ENCODE peak calls at places on chromosomes 6 and 20, in four cellular contexts. T is IMR-90, S is mesenchymal stem cell, A is mesendoderm. Z is an unnamed sample. For H3K27me3, the result is how much of the 10 kb centered on the place peaks cover.

GRCh38 chr20:56628015-56628872 is 862 bp upstream of the TFAP2C start:
- DNase-seq in T (no peak), S (peak), A (peak), Z (peak)

GRCh38 chr6:147207851-147208754 is 3.9 kb downstream of the STXBP5 start:
- DNase-seq in T (peak), S (no peak), A (no peak), Z (no peak)

GRCh38 chr20:62032606-62033368 is 32.9 kb downstream of the TAF4 start:
- DNase-seq in T (no peak), S (no peak), A (no peak), Z (no peak)

GRCh38 chr20:46557231-46557956 is 6.9 kb upstream of the OCSTAMP start:
- DNase-seq in S (no peak), A (no peak), T (peak), Z (no peak)

GRCh38 chr20:33635341-33635740 is 26.8 kb upstream of the C20orf144 start:
- DNase-seq in A (no peak), S (no peak), T (no peak), Z (no peak)

GRCh38 chr6:159169557-159170332 is 545 bp downstream of the FNDC1 start:
- DNase-seq in S (peak), A (peak), T (peak), Z (no peak)

GRCh38 chr6:8446391-8446790 is 11.0 kb upstream of the SLC35B3 start:
- DNase-seq in S (no peak), T (no peak), A (peak), Z (no peak)

GRCh38 chr20:58829531-58829941 is 21.2 kb downstream of the GNAS-AS1 start:
- DNase-seq in A (no peak), S (no peak), T (peak), Z (no peak)

GRCh38 chr6:137541531-137541930 is 47.3 kb upstream of the OLIG3 start:
- DNase-seq in A (no peak), T (no peak), S (no peak), Z (no peak)

GRCh38 chr6:168650686-168651085 is 209.7 kb downstream of the SMOC2 start:
- DNase-seq in T (no peak), A (no peak), S (no peak), Z (no peak)

DNA sequence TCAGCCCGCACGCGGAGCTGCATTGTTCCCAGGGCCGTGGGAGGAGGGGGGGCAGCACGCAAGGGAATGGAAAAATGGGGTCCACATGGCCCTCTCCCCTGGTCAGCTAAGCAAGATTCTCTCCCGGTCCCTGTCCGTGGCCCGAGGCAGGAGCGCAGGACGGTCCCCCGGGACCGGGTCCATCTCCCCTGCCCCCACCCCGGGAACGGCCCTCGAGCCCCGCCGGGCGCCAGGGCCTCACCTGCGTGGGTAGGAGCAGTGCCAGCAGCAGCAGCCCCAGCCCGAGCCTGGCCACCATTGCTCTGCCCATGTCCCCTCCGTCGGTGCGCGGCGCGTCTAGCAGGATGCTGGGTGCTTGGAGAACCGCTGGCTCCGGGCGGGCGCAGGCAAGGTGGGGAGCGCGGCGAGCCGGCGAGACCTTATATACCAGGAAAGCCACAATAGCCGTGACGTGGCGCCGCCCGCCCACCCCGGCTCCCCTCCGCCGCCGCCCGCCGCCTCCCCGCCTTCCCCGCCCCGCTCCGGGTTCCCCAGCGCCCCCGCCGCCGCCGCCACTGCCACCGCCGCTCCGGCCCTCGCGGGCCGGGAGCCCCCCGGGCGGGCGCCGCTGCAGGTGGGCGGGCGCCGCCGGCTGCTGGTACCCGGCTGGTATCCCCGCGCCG is at the start of gene CD24:
- DNase-seq in S (peak), T (no peak), A (peak), Z (peak)
- H2BK120ac ChIP-seq in S (no peak), T (no peak), A (peak), Z (peak)

GRCh38 chr20:63032861-63033634 is 26.3 kb upstream of the BHLHE23 start:
- DNase-seq in A (peak), T (no peak), S (no peak), Z (no peak)
- H2BK5ac ChIP-seq in A (no peak), T (no peak), S (no peak), Z (no peak)

GRCh38 chr20:63254237-63254535 is at the start of gene NKAIN4:
- DNase-seq in A (no peak), T (no peak), S (no peak), Z (no peak)
- H3K27me3 ChIP-seq in A (under half), T (half or more), S (half or more), Z (under half)

GRCh38 chr20:37414133-37414532 is 68.2 kb downstream of the SRC start:
- DNase-seq in A (no peak), S (no peak), T (no peak), Z (no peak)
- H2BK120ac ChIP-seq in A (no peak), S (no peak), T (no peak), Z (no peak)

DNA sequence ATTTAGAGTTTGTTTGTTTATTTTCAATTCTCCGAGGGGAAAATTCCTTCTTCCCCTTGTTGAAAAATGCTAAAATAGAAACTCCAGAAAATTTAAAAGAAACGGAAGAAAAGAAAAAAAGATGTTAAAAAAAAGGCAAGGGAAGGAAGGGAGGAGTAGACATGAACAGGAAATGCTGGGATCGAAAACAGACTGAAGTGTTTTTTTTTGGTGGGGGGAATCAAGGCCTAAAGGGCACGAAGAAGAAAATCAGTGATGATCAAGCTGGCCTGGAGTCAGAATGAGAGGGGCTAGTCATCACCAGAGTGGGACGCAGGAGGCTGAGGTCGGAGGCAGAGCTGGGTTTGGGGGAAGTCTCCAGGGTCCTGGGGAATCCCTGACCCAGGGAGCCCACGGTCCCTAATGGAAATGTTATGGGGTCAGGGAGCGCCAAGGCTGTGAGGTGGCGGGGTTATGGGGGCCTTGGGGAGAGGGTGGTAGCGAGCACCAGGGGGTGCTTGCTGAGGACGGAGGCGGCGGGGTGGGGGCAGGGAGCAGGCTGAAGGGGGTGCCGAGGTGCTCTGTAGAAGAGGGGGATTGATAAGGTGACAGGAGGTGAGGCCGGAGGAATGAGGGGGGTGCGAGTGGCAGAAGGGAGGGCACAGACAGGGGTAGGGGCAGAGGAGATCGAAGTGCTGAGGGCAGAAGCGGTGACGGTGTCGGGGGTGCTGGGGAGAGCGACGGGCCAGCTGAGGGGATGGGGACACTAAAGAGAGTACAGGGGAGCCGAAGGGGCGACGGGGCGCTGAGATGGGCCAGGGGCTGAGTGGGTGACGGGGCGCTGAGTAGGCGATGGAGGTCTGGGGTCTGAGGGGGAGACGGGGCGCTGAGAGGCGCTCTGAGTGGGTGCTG is 717 bp downstream of the ZNFX1 start:
- DNase-seq in A (peak), T (no peak), S (peak), Z (no peak)
- H2BK5ac ChIP-seq in A (peak), T (peak), S (peak), Z (peak)

GRCh38 chr20:37418591-37418990 is 72.7 kb downstream of the SRC start:
- DNase-seq in S (no peak), A (no peak), T (no peak), Z (no peak)
- H3K27me3 ChIP-seq in S (half or more), A (under half), T (half or more), Z (under half)

GRCh38 chr6:3640868-3641267 is 110.6 kb downstream of the PXDC1 start:
- DNase-seq in S (no peak), T (no peak), A (no peak), Z (no peak)

GRCh38 chr6:3644613-3645012 is 106.9 kb downstream of the PXDC1 start:
- DNase-seq in A (peak), T (no peak), S (no peak), Z (peak)

GRCh38 chr6:3648724-3649123 is 102.8 kb downstream of the PXDC1 start:
- DNase-seq in T (no peak), A (no peak), S (no peak), Z (no peak)

GRCh38 chr6:3646616-3647362 is 104.7 kb downstream of the PXDC1 start:
- DNase-seq in T (no peak), S (no peak), A (no peak), Z (no peak)

DNA sequence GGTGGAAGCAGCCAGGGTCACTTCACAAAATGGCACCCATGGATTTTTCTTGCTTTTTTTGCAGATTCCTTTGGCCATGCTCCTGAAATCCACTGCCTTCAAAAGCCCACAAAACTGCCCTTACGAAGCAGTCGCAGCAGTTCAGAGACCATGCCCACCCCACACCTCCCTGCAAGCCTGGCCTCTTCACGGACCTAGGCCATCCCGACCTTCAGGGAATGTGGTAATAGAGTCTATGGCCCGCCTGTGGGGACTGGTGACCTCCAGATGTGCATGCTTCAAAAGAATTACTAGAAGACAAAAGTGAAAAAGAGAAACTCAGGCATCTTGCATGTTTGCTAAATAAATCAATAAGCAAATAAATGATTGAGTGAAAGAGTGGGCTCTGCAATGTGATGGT is 107.6 kb downstream of the PXDC1 start:
- DNase-seq in T (no peak), A (no peak), S (no peak), Z (no peak)
- H2BK120ac ChIP-seq in T (no peak), A (no peak), S (no peak), Z (no peak)

GRCh38 chr20:48684501-48685041 is 143.2 kb downstream of the PREX1 start:
- DNase-seq in S (no peak), T (no peak), A (peak), Z (peak)
- H2BK5ac ChIP-seq in S (no peak), T (no peak), A (no peak), Z (no peak)

Z was measured in trophoblast cell.